ENCODE peak calls at places on chromosomes 7 and 10, in six cellular contexts. One of them, this sample, is unnamed.
A peak's percentile ranks its signal among the peaks of the same experiment; 100 is the strongest.

GRCh38 chr7:15554081-15554480 is 7.7 kb downstream of the AGMO start:
- DNase-seq in stimulated activated CD4-positive, alpha-beta T cell treated with anti-CD3 and anti-CD28 coated beads, Interleukin-2, amount 100 ng/mL, for 48 hours: no peak
- DNase-seq in ACHN: peak; percentile 31
- DNase-seq in cardiac fibroblast: peak; percentile 84
- DNase-seq in A673: no peak
- DNase-seq in naive thymus-derived CD4-positive, alpha-beta T cell: no peak
- DNase-seq in this sample: no peak

GRCh38 chr7:79455173-79455790 is 1.8 kb upstream of the MAGI2 start:
- DNase-seq in stimulated activated CD4-positive, alpha-beta T cell treated with anti-CD3 and anti-CD28 coated beads, Interleukin-2, amount 100 ng/mL, for 48 hours: no peak
- DNase-seq in ACHN: no peak
- DNase-seq in cardiac fibroblast: no peak
- DNase-seq in A673: no peak
- DNase-seq in naive thymus-derived CD4-positive, alpha-beta T cell: no peak
- DNase-seq in this sample: no peak

GRCh38 chr7:16883918-16884317 is 2.1 kb upstream of the AGR3 start:
- DNase-seq in stimulated activated CD4-positive, alpha-beta T cell treated with anti-CD3 and anti-CD28 coated beads, Interleukin-2, amount 100 ng/mL, for 48 hours: no peak
- DNase-seq in ACHN: no peak
- DNase-seq in cardiac fibroblast: no peak
- DNase-seq in A673: no peak
- DNase-seq in naive thymus-derived CD4-positive, alpha-beta T cell: no peak
- DNase-seq in this sample: no peak

GRCh38 chr10:52706347-52707070 is 66.1 kb downstream of the MBL2 start:
- DNase-seq in stimulated activated CD4-positive, alpha-beta T cell treated with anti-CD3 and anti-CD28 coated beads, Interleukin-2, amount 100 ng/mL, for 48 hours: no peak
- DNase-seq in ACHN: no peak
- DNase-seq in cardiac fibroblast: peak; percentile 18
- DNase-seq in A673: no peak
- DNase-seq in naive thymus-derived CD4-positive, alpha-beta T cell: no peak
- DNase-seq in this sample: no peak

GRCh38 chr7:120064565-120064964 is 208.4 kb upstream of the KCND2 start:
- DNase-seq in stimulated activated CD4-positive, alpha-beta T cell treated with anti-CD3 and anti-CD28 coated beads, Interleukin-2, amount 100 ng/mL, for 48 hours: no peak
- DNase-seq in ACHN: no peak
- DNase-seq in cardiac fibroblast: peak; percentile 92
- DNase-seq in A673: no peak
- DNase-seq in naive thymus-derived CD4-positive, alpha-beta T cell: no peak
- DNase-seq in this sample: no peak

GRCh38 chr10:69180525-69181204 is 631 bp downstream of the SUPV3L1 start:
- DNase-seq in stimulated activated CD4-positive, alpha-beta T cell treated with anti-CD3 and anti-CD28 coated beads, Interleukin-2, amount 100 ng/mL, for 48 hours: peak; percentile 1
- DNase-seq in ACHN: peak; percentile 24
- DNase-seq in cardiac fibroblast: peak; percentile 34
- DNase-seq in A673: no peak
- DNase-seq in naive thymus-derived CD4-positive, alpha-beta T cell: no peak
- DNase-seq in this sample: no peak

GRCh38 chr10:65194555-65194954 is 1673.4 kb downstream of the REEP3 start:
- DNase-seq in stimulated activated CD4-positive, alpha-beta T cell treated with anti-CD3 and anti-CD28 coated beads, Interleukin-2, amount 100 ng/mL, for 48 hours: no peak
- DNase-seq in ACHN: peak; percentile 6
- DNase-seq in cardiac fibroblast: peak; percentile 3
- DNase-seq in A673: no peak
- DNase-seq in naive thymus-derived CD4-positive, alpha-beta T cell: no peak
- DNase-seq in this sample: no peak

GRCh38 chr7:130887182-130888016 is 153.4 kb upstream of the KLF14 start:
- DNase-seq in stimulated activated CD4-positive, alpha-beta T cell treated with anti-CD3 and anti-CD28 coated beads, Interleukin-2, amount 100 ng/mL, for 48 hours: no peak
- DNase-seq in ACHN: peak; percentile 97
- DNase-seq in cardiac fibroblast: peak; percentile 92
- DNase-seq in A673: peak; percentile 71
- DNase-seq in naive thymus-derived CD4-positive, alpha-beta T cell: no peak
- DNase-seq in this sample: peak; percentile 48

GRCh38 chr10:29437871-29438270 is 149.0 kb downstream of the LYZL1 start:
- DNase-seq in stimulated activated CD4-positive, alpha-beta T cell treated with anti-CD3 and anti-CD28 coated beads, Interleukin-2, amount 100 ng/mL, for 48 hours: no peak
- DNase-seq in ACHN: no peak
- DNase-seq in cardiac fibroblast: no peak
- DNase-seq in A673: no peak
- DNase-seq in naive thymus-derived CD4-positive, alpha-beta T cell: no peak
- DNase-seq in this sample: no peak

GRCh38 chr10:101840102-101840684 is 3.4 kb downstream of the KCNIP2 start:
- DNase-seq in stimulated activated CD4-positive, alpha-beta T cell treated with anti-CD3 and anti-CD28 coated beads, Interleukin-2, amount 100 ng/mL, for 48 hours: no peak
- DNase-seq in ACHN: peak; percentile 36
- DNase-seq in cardiac fibroblast: peak; percentile 29
- DNase-seq in A673: peak; percentile 65
- DNase-seq in naive thymus-derived CD4-positive, alpha-beta T cell: no peak
- DNase-seq in this sample: no peak

This sample was measured in psoas muscle.